ENCODE peak calls at places on chromosomes 4 and X, in eight cellular contexts. A is AG10803, X is retinal pigment epithelial cell, J is IMR-90, G is cardiac muscle cell, H is stomach, O is PC-9, B is astrocyte of the spinal cord. D is an unnamed sample.

GRCh38 chr4:147108409-147108808 is 162.7 kb upstream of the TTC29 start:
- DNase-seq in A (peak), X (no peak), J (peak), G (no peak), H (no peak), O (no peak), B (no peak), D (peak)

GRCh38 chr4:177483271-177483670 is 41.0 kb upstream of the AGA start:
- DNase-seq in A (peak), X (no peak), J (peak), G (no peak), H (no peak), O (no peak), B (peak), D (no peak)

GRCh38 chr4:48341776-48342558 is 638 bp downstream of the SLAIN2 start:
- DNase-seq in A (peak), X (no peak), J (peak), G (peak), H (peak), O (no peak), B (peak), D (peak)

GRCh38 chrX:118423558-118423957 is 72.1 kb upstream of the DOCK11 start:
- DNase-seq in A (no peak), X (no peak), J (no peak), G (no peak), H (no peak), O (no peak), B (no peak), D (no peak)

GRCh38 chrX:30488092-30488491 is 89.5 kb downstream of the TASL start:
- DNase-seq in A (peak), X (no peak), J (peak), G (peak), H (no peak), O (no peak), B (no peak), D (peak)

GRCh38 chr4:101621120-101621519 is 169.4 kb upstream of the BANK1 start:
- DNase-seq in A (peak), X (no peak), J (peak), G (no peak), H (no peak), O (no peak), B (peak), D (peak)

GRCh38 chr4:57214654-57215411 is 104.6 kb upstream of the IGFBP7 start:
- DNase-seq in A (no peak), X (no peak), J (no peak), G (no peak), H (no peak), O (no peak), B (no peak), D (peak)

GRCh38 chr4:77618383-77619241 is 13.0 kb downstream of the CXCL13 start:
- DNase-seq in A (peak), X (no peak), J (peak), G (peak), H (peak), O (peak), B (peak), D (peak)

GRCh38 chr4:39068907-39069306 is 6.9 kb downstream of the KLHL5 start:
- DNase-seq in A (no peak), X (no peak), J (no peak), G (no peak), H (no peak), O (no peak), B (no peak), D (no peak)

GRCh38 chr4:59728496-59728895 is 1471.6 kb upstream of the ADGRL3 start:
- DNase-seq in A (no peak), X (no peak), J (no peak), G (no peak), H (no peak), O (no peak), B (no peak), D (no peak)

GRCh38 chr4:143586080-143586479 is 72.6 kb downstream of the SMARCA5 start:
- DNase-seq in A (peak), X (no peak), J (peak), G (no peak), H (no peak), O (no peak), B (peak), D (no peak)

GRCh38 chrX:18676050-18676449 is 4.1 kb upstream of the RS1 start:
- DNase-seq in A (no peak), X (no peak), J (no peak), G (no peak), H (no peak), O (no peak), B (no peak), D (no peak)

GRCh38 chr4:108834167-108834566 is 71.3 kb upstream of the ETNPPL start:
- DNase-seq in A (peak), X (no peak), J (peak), G (no peak), H (no peak), O (no peak), B (peak), D (peak)

GRCh38 chrX:117196481-117196880 is 733.7 kb upstream of the CT83 start:
- DNase-seq in A (no peak), X (no peak), J (no peak), G (no peak), H (no peak), O (no peak), B (no peak), D (no peak)

GRCh38 chr4:188839704-188840103 is 700.5 kb downstream of the TRIML1 start:
- DNase-seq in A (peak), X (no peak), J (peak), G (no peak), H (no peak), O (no peak), B (no peak), D (no peak)

GRCh38 chrX:21802054-21802660 is 37.3 kb upstream of the MBTPS2 start:
- DNase-seq in A (no peak), X (peak), J (no peak), G (peak), H (no peak), O (no peak), B (no peak), D (no peak)

GRCh38 chr4:180827193-180827592 is 1416.0 kb upstream of the TENM3 start:
- DNase-seq in A (peak), X (no peak), J (peak), G (peak), H (no peak), O (no peak), B (peak), D (peak)

GRCh38 chr4:180828455-180829018 is 1414.7 kb upstream of the TENM3 start:
- DNase-seq in A (peak), X (no peak), J (peak), G (peak), H (no peak), O (no peak), B (peak), D (peak)

GRCh38 chr4:180827610-180828009 is 1415.6 kb upstream of the TENM3 start:
- DNase-seq in A (peak), X (no peak), J (peak), G (no peak), H (no peak), O (no peak), B (peak), D (peak)

DNA sequence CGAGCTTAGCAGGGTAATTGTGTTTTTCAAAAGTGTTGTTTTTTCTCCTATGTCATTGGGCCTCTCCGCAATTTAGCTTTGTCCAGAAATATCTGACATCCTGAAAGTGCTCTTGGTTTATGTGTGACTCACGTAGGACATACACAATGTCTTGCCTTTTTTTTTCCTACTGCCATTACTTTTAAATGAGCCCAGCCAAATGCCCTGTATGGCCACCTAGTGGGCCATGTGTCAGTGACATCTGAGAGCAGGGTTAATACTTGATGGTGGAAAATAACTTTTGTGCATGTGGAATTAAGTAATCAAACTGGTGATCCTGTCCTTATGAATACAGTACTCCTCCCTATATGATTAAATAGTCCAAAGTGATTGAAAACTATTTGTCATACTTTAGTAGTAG is 1411.1 kb upstream of the TENM3 start:
- DNase-seq in A (no peak), X (no peak), J (no peak), G (no peak), H (no peak), O (no peak), B (no peak), D (peak)
- TF ChIP-seq CTCF in A (peak), X (peak), J (peak), G (peak), H (no peak), O (no peak), B (peak), D (no peak)

GRCh38 chr4:173522874-173523395 is 7.1 kb downstream of the HAND2 start:
- DNase-seq in A (no peak), X (no peak), J (no peak), G (no peak), H (no peak), O (no peak), B (no peak), D (no peak)

GRCh38 chr4:173520921-173521473 is 9.0 kb downstream of the HAND2 start:
- DNase-seq in A (no peak), X (no peak), J (no peak), G (peak), H (no peak), O (no peak), B (no peak), D (no peak)

GRCh38 chr4:173524218-173525117 is 5.6 kb downstream of the HAND2 start:
- DNase-seq in A (no peak), X (no peak), J (no peak), G (peak), H (no peak), O (no peak), B (no peak), D (no peak)

GRCh38 chr4:173521474-173522159 is 8.4 kb downstream of the HAND2 start:
- DNase-seq in A (no peak), X (no peak), J (no peak), G (peak), H (no peak), O (no peak), B (no peak), D (no peak)

GRCh38 chr4:173522160-173522873 is 7.7 kb downstream of the HAND2 start:
- DNase-seq in A (peak), X (no peak), J (peak), G (peak), H (peak), O (no peak), B (peak), D (no peak)
- TF ChIP-seq CTCF in A (peak), X (no peak), J (no peak), G (no peak), H (no peak), O (no peak), B (no peak), D (no peak)

GRCh38 chr4:119116925-119117900 is 18.4 kb upstream of the MYOZ2 start:
- DNase-seq in A (peak), X (no peak), J (no peak), G (no peak), H (no peak), O (no peak), B (no peak), D (no peak)
- TF ChIP-seq CTCF in A (no peak), X (no peak), J (no peak), G (no peak), H (no peak), O (no peak), B (no peak), D (no peak)

GRCh38 chrX:10636337-10636736 is 16.0 kb upstream of the MID1 start:
- DNase-seq in A (peak), X (no peak), J (peak), G (peak), H (no peak), O (peak), B (peak), D (peak)
- TF ChIP-seq CTCF in A (peak), X (peak), J (peak), G (peak), H (no peak), O (peak), B (peak), D (peak)

GRCh38 chr4:173316060-173316459 is 18.1 kb downstream of the HMGB2 start:
- DNase-seq in A (no peak), X (no peak), J (no peak), G (no peak), H (no peak), O (no peak), B (no peak), D (no peak)

GRCh38 chr4:173314715-173315114 is 19.4 kb downstream of the HMGB2 start:
- DNase-seq in A (no peak), X (no peak), J (no peak), G (no peak), H (no peak), O (no peak), B (no peak), D (no peak)

GRCh38 chr4:173318648-173319211 is 15.4 kb downstream of the HMGB2 start:
- DNase-seq in A (peak), X (no peak), J (peak), G (peak), H (no peak), O (no peak), B (peak), D (peak)

GRCh38 chr4:173319696-173320095 is 14.5 kb downstream of the HMGB2 start:
- DNase-seq in A (peak), X (no peak), J (peak), G (no peak), H (no peak), O (no peak), B (no peak), D (peak)

GRCh38 chr4:173317003-173317402 is 17.2 kb downstream of the HMGB2 start:
- DNase-seq in A (no peak), X (no peak), J (no peak), G (peak), H (no peak), O (no peak), B (no peak), D (no peak)
- TF ChIP-seq CTCF in A (no peak), X (peak), J (no peak), G (no peak), H (no peak), O (no peak), B (peak), D (no peak)

DNA sequence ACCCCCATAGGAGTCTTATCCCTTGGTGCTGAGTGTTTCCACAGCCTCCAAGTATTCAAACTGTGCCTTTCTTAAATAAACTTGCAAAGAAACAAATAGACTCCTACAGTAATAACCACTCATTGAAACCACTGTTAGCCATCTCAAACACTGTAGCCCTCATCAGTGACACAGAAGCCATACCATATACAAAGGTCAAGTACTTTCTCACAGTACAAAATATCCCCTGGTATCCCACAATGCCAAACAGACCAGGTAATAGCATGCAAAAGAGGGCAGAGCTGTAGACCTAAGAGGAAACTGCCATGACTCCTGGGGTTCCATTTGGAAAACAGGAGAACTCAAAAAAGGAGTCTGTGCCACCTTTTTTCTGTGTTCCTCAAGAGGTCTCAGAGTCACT is 173.8 kb upstream of the PPP1R2C start:
- DNase-seq in A (no peak), X (no peak), J (no peak), G (no peak), H (no peak), O (no peak), B (no peak), D (no peak)
- TF ChIP-seq CTCF in A (no peak), X (no peak), J (no peak), G (no peak), H (no peak), O (no peak), B (no peak), D (no peak)

GRCh38 chr4:73142995-73143547 is 73.6 kb upstream of the COX18 start:
- DNase-seq in A (no peak), X (no peak), J (no peak), G (no peak), H (no peak), O (no peak), B (no peak), D (no peak)
- TF ChIP-seq CTCF in A (no peak), X (no peak), J (peak), G (peak), H (no peak), O (peak), B (peak), D (no peak)

DNA sequence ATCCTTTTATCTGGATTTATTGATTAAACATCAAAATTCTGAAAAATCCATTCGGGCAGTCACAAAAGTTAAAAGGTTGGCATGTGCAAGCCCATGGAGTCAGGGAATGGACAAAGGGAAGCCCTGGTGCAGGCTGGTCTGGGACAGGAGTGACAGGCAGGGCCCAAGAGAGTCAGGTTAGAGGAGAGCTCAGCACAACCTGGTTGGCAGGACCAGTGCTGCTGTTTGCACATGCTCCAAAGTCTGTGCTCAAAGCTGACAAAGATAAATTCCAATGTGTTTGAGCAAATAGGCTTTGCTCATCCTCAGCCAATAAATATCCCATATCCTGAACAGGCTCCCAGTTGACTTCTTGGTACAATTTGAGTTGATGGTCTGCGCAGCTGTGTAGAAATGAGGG is 1008.3 kb upstream of the TENM3 start:
- DNase-seq in A (no peak), X (no peak), J (no peak), G (no peak), H (no peak), O (no peak), B (no peak), D (no peak)
- TF ChIP-seq CTCF in A (no peak), X (no peak), J (no peak), G (no peak), H (no peak), O (no peak), B (no peak), D (no peak)

D was measured in MCF 10A.